ENCODE peak calls at places on chromosomes 13 and 19, in seven cellular contexts. T is neural progenitor cell, Y is transverse colon, Q is tibial artery, K is left ventricle myocardium inferior, R is uterus, L is right lobe of liver. W is an unnamed sample. For H3K27me3, the result is how much of the 10 kb centered on the place peaks cover.

GRCh38 chr19:7099597-7099921 is 30.1 kb downstream of the ZNF557 start:
- DNase-seq in T (no peak), R (no peak), Q (no peak), Y (no peak), K (no peak), L (no peak), W (no peak)

GRCh38 chr13:102877285-102877684 is 31.5 kb downstream of the ERCC5 start:
- DNase-seq in T (no peak), L (no peak), K (no peak), R (no peak), Y (no peak), Q (no peak), W (no peak)

GRCh38 chr19:23436944-23437343 is 41.7 kb upstream of the ZNF91 start:
- DNase-seq in K (no peak), Y (no peak), L (no peak), R (no peak), Q (no peak), T (no peak), W (peak)

GRCh38 chr13:85693889-85694511 is 105.2 kb downstream of the SLITRK6 start:
- DNase-seq in L (no peak), Y (no peak), T (no peak), R (no peak), K (no peak), Q (no peak), W (no peak)

GRCh38 chr19:52603558-52604207 is 33.6 kb downstream of the ZNF701 start:
- DNase-seq in Y (no peak), T (no peak), K (no peak), Q (no peak), R (no peak), L (no peak), W (no peak)

GRCh38 chr13:25654332-25654731 is 282.6 kb downstream of the ATP8A2 start:
- DNase-seq in Y (no peak), R (no peak), Q (no peak), K (no peak), T (no peak), L (no peak), W (no peak)

GRCh38 chr13:60753641-60754040 is 356.6 kb downstream of the TDRD3 start:
- DNase-seq in R (no peak), L (no peak), K (no peak), Q (no peak), Y (no peak), T (no peak), W (no peak)

GRCh38 chr13:56332671-56333070 is 808.0 kb upstream of the PRR20A start:
- DNase-seq in Q (no peak), R (no peak), K (no peak), T (no peak), Y (no peak), L (no peak), W (no peak)

GRCh38 chr19:33177417-33177976 is 16.6 kb upstream of the LRP3 start:
- DNase-seq in Y (no peak), T (peak), Q (no peak), L (no peak), R (no peak), K (no peak), W (peak)

GRCh38 chr13:40026174-40026585 is 370.7 kb downstream of the COG6 start:
- DNase-seq in Y (no peak), R (no peak), T (no peak), Q (no peak), K (no peak), L (no peak), W (no peak)

GRCh38 chr13:102825921-102826706 is 19.7 kb upstream of the ERCC5 start:
- DNase-seq in L (no peak), R (no peak), Q (no peak), K (no peak), T (no peak), Y (no peak), W (no peak)

GRCh38 chr13:76000131-76000530 is 364.0 kb downstream of the LMO7 start:
- DNase-seq in Q (no peak), K (no peak), Y (no peak), T (no peak), L (no peak), R (no peak), W (no peak)

GRCh38 chr13:94121686-94122085 is 357.8 kb downstream of the DCT start:
- DNase-seq in L (no peak), Y (no peak), K (no peak), Q (no peak), R (no peak), T (no peak), W (no peak)

DNA sequence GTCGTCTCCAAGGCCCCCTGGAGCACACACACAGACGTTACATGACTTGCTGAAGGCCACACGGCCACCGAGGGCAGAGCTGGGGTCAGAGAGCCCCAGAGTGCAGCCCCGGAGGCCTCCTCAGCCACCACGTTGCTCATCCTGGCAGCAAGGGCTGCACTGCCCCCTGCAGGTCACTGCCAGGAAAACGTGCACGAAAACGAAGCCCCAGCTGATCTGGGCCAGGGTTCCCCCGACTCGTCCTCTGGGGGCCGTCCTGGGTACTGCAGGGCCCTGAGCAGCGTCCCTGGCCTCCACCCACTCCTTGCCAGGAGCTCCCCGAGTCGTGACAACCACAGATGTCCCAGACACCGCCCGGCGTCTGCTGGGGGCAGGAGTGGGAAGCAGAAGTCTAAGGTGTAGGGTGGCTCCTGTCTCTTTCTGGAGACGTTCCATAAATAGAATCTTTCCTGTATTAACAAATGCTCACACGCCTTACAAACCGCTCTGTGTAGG is 3.4 kb downstream of the TPGS1 start:
- DNase-seq in R (peak), K (peak), Y (peak), Q (peak), L (peak), T (peak), W (peak)
- H3K4me3 ChIP-seq in R (no peak), K (peak), Y (no peak), Q (no peak), L (no peak), T (peak), W (no peak)

GRCh38 chr19:38264486-38265212 is at the start of gene SPINT2:
- DNase-seq in Y (no peak), L (no peak), Q (no peak), R (no peak), K (no peak), T (peak), W (no peak)
- TF ChIP-seq CTCF in Y (peak), L (no peak), Q (no peak), R (no peak), K (no peak), T (peak), W (no peak)

GRCh38 chr19:2719910-2720776 is 1.0 kb downstream of the DIRAS1 start:
- DNase-seq in L (no peak), T (peak), K (peak), R (no peak), Y (no peak), Q (no peak), W (no peak)
- H3K27me3 ChIP-seq in L (under half), T (under half), K (half or more), R (under half), Y (half or more), Q (half or more), W (under half)

DNA sequence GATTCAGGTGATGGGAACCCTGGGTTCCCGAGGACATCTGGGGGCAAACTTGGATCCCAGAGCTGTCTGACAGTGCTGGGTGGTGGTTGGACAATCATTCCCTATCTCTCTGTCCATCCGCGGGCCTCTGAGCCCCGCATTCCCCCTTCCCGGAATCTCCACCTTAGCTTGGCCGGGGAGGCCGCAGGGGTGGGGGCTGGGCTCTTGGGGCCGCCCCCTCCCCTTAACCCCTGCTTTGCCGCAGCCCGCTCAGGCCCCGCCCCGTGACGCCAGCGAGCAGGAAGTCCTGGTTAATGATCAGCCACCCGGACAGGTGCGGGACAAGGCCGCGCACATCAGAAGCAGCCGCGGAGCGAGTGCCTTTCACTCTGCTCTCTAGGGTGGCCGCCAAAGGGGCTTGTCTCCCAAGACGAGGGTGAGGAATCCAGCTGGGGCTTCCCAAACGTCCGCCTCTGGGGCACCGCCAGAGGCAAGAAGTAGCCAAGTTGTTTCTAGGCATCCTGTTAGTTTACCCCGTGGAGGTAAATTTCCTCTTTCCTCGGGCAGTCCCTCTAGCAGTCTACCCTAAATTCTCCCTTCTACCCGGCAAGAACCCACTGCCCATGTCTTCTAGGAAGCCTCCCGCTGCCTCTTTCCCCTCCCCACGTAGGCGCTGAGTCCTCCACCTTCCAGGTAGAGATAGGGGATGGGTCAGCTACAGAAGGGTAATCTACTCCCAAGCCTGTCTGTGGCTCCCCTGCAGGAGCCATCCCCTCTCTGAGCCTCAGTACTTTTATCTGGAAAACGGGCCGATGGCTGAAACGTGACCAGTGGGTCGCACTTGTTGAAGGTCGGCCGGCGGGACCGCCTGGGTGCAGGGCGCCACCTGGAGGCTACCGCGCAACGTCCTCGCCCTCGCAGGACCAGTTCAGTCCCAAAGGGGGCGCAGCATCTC is 3.0 kb downstream of the IRF2BP1 start:
- DNase-seq in T (peak), R (peak), L (peak), Y (peak), Q (peak), K (peak), W (peak)
- H3K4me3 ChIP-seq in T (peak), R (peak), L (peak), Y (peak), Q (peak), K (no peak), W (peak)

GRCh38 chr19:1873524-1874473 is 10.4 kb upstream of the KLF16 start:
- DNase-seq in L (peak), K (peak), T (no peak), Y (no peak), Q (no peak), R (no peak), W (no peak)

GRCh38 chr19:1872807-1873523 is 9.6 kb upstream of the KLF16 start:
- DNase-seq in K (no peak), R (no peak), Q (no peak), L (no peak), T (no peak), Y (no peak), W (no peak)

GRCh38 chr19:1874554-1875185 is 10.6 kb downstream of the ABHD17A start:
- DNase-seq in L (no peak), T (no peak), Y (no peak), K (no peak), R (no peak), Q (no peak), W (no peak)

GRCh38 chr19:1871630-1872029 is 8.3 kb upstream of the KLF16 start:
- DNase-seq in T (no peak), Q (no peak), L (no peak), R (no peak), Y (no peak), K (no peak), W (no peak)

GRCh38 chr19:1875646-1876493 is 9.4 kb downstream of the ABHD17A start:
- DNase-seq in Q (peak), Y (peak), L (peak), K (peak), R (peak), T (peak), W (peak)
- TF ChIP-seq CTCF in Q (peak), Y (no peak), L (no peak), K (no peak), R (no peak), T (no peak), W (no peak)

GRCh38 chr19:15998166-15998565 is 49.4 kb downstream of the OR10H4 start:
- DNase-seq in T (no peak), Y (no peak), R (no peak), Q (no peak), L (no peak), K (no peak), W (no peak)

GRCh38 chr19:16002380-16002779 is 53.6 kb downstream of the OR10H4 start:
- DNase-seq in L (no peak), Y (no peak), Q (no peak), R (no peak), T (no peak), K (no peak), W (no peak)

GRCh38 chr19:16002985-16003384 is 54.2 kb downstream of the OR10H4 start:
- DNase-seq in K (no peak), T (no peak), Y (no peak), R (no peak), Q (no peak), L (no peak), W (no peak)

GRCh38 chr19:16000024-16000687 is 51.3 kb downstream of the OR10H4 start:
- DNase-seq in T (no peak), Y (no peak), L (no peak), K (no peak), R (no peak), Q (no peak), W (no peak)

DNA sequence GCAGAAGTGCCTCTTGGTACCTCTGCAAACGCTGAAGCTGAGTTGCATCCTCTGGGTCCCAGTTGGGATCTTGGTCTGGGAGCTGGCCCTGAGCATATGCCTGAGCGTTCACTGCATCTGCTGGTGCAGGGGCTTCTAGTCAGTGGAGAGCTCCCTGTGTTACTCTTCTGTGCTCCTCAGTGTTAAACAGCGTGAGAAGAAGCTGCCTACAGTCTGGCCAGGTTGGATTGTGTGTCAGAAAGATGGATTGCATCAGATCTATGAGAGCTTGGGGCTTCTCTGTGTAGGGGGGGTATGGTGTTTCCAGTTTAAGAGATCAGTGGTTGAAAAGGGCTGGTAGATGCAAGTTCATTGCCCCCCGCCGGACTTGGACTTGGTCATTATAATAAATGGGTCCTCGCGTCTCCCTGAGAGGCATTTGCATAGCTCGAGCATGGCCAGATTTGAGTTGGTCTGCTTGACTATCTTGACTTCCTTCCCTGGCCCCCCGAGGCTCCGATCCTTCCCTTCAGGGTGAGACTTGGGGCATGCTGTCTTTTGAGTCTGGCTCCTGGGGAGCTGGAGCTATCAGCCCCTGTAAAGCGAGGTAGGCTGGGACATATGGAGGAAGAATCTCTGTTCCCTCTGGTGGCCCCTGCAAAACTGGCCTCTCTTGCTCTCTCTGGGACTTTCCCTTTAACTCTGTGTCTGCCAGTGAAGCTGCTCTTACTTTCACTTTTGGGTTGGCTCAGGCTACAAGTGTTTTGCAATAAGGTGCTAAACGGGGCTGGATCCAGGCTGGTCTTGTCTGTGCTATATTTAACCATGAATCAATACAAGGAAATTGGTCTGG is 52.9 kb downstream of the OR10H4 start:
- DNase-seq in Y (peak), R (no peak), T (no peak), Q (no peak), L (no peak), K (no peak), W (no peak)
- H3K27me3 ChIP-seq in Y (under half), R (under half), T (under half), Q (under half), L (under half), K (under half), W (under half)

GRCh38 chr19:14516048-14516534 is 2.1 kb downstream of the DNAJB1 start:
- DNase-seq in Q (no peak), Y (peak), R (no peak), L (peak), T (no peak), K (no peak), W (no peak)

GRCh38 chr19:14516746-14517438 is 1.3 kb downstream of the DNAJB1 start:
- DNase-seq in K (no peak), Y (peak), Q (no peak), T (no peak), L (peak), R (no peak), W (no peak)

GRCh38 chr19:14517446-14517839 is 754 bp downstream of the DNAJB1 start:
- DNase-seq in Y (peak), T (no peak), R (no peak), L (no peak), Q (no peak), K (no peak), W (no peak)

GRCh38 chr19:14514215-14514871 is 3.9 kb downstream of the DNAJB1 start:
- DNase-seq in Y (no peak), T (no peak), R (no peak), Q (no peak), K (no peak), L (no peak), W (no peak)

DNA sequence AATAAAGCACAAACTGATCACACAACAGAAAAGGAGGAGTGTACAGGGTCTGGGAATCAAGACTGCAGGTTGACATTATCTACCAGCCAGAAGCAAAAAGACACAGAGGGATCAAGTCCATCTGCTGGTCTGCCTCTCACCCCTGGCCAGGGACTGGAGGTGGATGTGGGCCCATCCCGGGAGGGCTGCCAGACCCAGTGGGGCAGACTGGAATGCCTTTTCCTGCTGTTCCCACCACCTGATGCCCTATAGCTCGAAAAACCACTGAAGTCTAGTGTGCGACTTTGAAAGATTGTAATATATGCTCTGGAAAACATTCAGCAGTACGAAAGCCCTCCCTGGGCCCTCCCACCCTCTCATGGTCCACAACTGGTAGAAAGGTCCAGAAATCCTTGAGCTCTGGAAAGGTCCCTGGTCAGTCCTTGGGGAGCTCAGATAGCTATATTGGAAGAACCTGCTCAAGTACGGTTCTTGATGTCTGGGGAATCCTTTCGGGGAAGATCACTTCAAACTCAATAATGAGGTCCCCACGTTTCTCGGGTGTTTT is 2.6 kb downstream of the DNAJB1 start:
- DNase-seq in Y (no peak), Q (no peak), T (no peak), R (no peak), K (no peak), L (peak), W (no peak)
- H3K4me3 ChIP-seq in Y (no peak), Q (peak), T (peak), R (peak), K (peak), L (peak), W (no peak)

GRCh38 chr13:20487927-20488326 is 37.7 kb downstream of the CRYL1 start:
- DNase-seq in Y (no peak), L (no peak), Q (no peak), T (no peak), K (no peak), R (no peak), W (no peak)

GRCh38 chr13:20477394-20477793 is 48.3 kb downstream of the CRYL1 start:
- DNase-seq in Y (no peak), L (no peak), K (no peak), Q (no peak), R (no peak), T (no peak), W (no peak)

GRCh38 chr13:20482818-20483217 is 42.8 kb downstream of the CRYL1 start:
- DNase-seq in Q (no peak), Y (no peak), R (no peak), T (no peak), K (no peak), L (no peak), W (no peak)

DNA sequence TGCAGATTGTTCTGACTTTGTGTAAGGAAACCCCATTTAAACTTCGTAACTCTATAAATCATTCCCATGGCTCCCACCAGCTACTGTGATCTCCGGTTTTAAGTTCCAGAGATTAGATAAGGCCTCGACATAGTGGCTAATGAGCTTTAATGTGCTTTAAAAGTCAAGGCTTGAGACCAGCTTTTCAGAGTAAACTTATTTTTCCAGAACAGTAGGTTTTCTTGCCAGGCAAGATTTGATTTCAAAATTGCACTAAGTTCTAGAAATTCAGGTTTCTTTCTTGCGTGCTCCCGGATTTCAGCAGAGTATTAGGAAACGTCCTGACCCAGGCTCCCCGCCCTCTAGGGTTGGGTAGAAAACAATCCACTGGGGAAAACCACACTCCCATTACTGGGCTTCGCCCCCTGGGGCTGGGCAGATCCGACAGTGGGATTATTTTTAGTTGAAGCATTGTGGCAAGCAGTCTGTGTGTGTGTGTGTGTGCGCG is 43.3 kb downstream of the CRYL1 start:
- DNase-seq in T (no peak), L (no peak), Y (no peak), R (no peak), K (no peak), Q (no peak), W (peak)
- TF ChIP-seq CTCF in T (no peak), L (no peak), Y (no peak), R (no peak), K (no peak), Q (no peak), W (no peak)

W was measured in Caco-2.